ENCODE peak calls at places on chromosomes 2 and 18, in four cellular contexts. Z, R, H and J are unnamed samples. For H3K9me3, the result is how much of the 10 kb centered on the place peaks cover.

GRCh38 chr18:66867653-66868052 is 263.8 kb upstream of the CDH19 start:
- DNase-seq in Z (no peak), R (no peak), H (no peak), J (no peak)

GRCh38 chr2:136019304-136019703 is 33.9 kb upstream of the DARS1 start:
- DNase-seq in Z (no peak), R (no peak), H (no peak), J (no peak)

GRCh38 chr2:7916670-7917069 is 765.2 kb upstream of the ID2 start:
- DNase-seq in Z (no peak), R (no peak), H (no peak), J (no peak)

GRCh38 chr2:54438271-54438670 is 17.9 kb upstream of the SPTBN1 start:
- DNase-seq in Z (no peak), R (no peak), H (no peak), J (no peak)

GRCh38 chr2:28997847-28998735 is 17.0 kb downstream of the TOGARAM2 start:
- DNase-seq in Z (peak), R (no peak), H (no peak), J (no peak)

GRCh38 chr18:7945882-7946281 is 378.8 kb downstream of the PTPRM start:
- DNase-seq in Z (no peak), R (peak), H (peak), J (no peak)

GRCh38 chr2:217394510-217395351 is 534.9 kb upstream of the TNP1 start:
- DNase-seq in Z (no peak), R (no peak), H (no peak), J (no peak)

GRCh38 chr2:151289972-151290335 is 486 bp upstream of the NMI start:
- DNase-seq in Z (no peak), R (no peak), H (peak), J (no peak)

GRCh38 chr2:82120120-82120519 is 1815.6 kb upstream of the LRRTM1 start:
- DNase-seq in Z (no peak), R (no peak), H (no peak), J (no peak)

GRCh38 chr18:57969824-57970223 is 74.2 kb upstream of the NEDD4L start:
- DNase-seq in Z (no peak), R (no peak), H (no peak), J (no peak)

GRCh38 chr2:207933396-207934045 is 91.8 kb downstream of the PLEKHM3 start:
- DNase-seq in Z (no peak), R (no peak), H (no peak), J (no peak)

GRCh38 chr2:67713376-67713775 is 316.2 kb downstream of the ETAA1 start:
- DNase-seq in Z (no peak), R (no peak), H (no peak), J (no peak)

GRCh38 chr2:100285691-100286090 is 36.6 kb downstream of the LONRF2 start:
- DNase-seq in Z (no peak), R (no peak), H (peak), J (no peak)

GRCh38 chr18:78421392-78421791 is 558.2 kb upstream of the SALL3 start:
- DNase-seq in Z (no peak), R (no peak), H (no peak), J (no peak)
- H3K9me3 ChIP-seq in Z (under half), R (under half), H (under half), J (under half)

GRCh38 chr18:77520767-77521166 is 271.1 kb downstream of the GALR1 start:
- DNase-seq in Z (no peak), R (no peak), H (no peak), J (no peak)

GRCh38 chr18:77526962-77527361 is 277.3 kb downstream of the GALR1 start:
- DNase-seq in Z (no peak), R (no peak), H (no peak), J (no peak)

GRCh38 chr18:77528877-77529276 is 279.2 kb downstream of the GALR1 start:
- DNase-seq in Z (no peak), R (no peak), H (no peak), J (no peak)

GRCh38 chr18:77522031-77522675 is 272.5 kb downstream of the GALR1 start:
- DNase-seq in Z (no peak), R (no peak), H (no peak), J (no peak)

DNA sequence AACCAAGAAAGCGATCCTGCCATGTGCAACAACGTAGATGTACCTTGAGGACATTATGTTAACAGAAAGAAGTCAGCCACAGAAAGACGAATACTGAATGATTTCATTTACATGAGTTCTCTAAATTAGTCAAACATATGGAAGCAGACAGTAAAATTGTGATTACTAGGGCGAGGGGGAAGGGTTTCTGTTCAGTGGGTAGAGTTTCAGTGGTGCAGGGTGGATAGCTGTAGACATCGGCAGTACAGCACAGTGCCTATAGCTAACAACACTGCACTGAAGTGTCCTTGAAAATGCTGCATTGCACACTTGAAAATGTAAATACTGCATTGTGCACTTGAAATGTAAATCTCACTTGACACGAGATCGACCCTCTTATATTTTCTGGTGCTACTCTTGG is 275.3 kb downstream of the GALR1 start:
- DNase-seq in Z (no peak), R (no peak), H (no peak), J (no peak)
- H3K4me3 ChIP-seq in Z (no peak), R (no peak), H (no peak), J (no peak)

GRCh38 chr2:1736045-1736444 is 8.3 kb downstream of the PXDN start:
- DNase-seq in Z (no peak), R (no peak), H (no peak), J (no peak)
- H3K9me3 ChIP-seq in Z (under half), R (under half), H (under half), J (under half)

GRCh38 chr2:199581504-199581903 is 123.8 kb upstream of the SATB2 start:
- DNase-seq in Z (no peak), R (no peak), H (no peak), J (no peak)
- H3K4me3 ChIP-seq in Z (peak), R (no peak), H (no peak), J (no peak)

GRCh38 chr2:12017499-12018185 is 271.2 kb downstream of the LPIN1 start:
- DNase-seq in Z (no peak), R (no peak), H (no peak), J (no peak)

GRCh38 chr2:12020833-12021469 is 274.5 kb downstream of the LPIN1 start:
- DNase-seq in Z (no peak), R (no peak), H (no peak), J (no peak)
- H3K9me3 ChIP-seq in Z (under half), R (under half), H (under half), J (under half)

DNA sequence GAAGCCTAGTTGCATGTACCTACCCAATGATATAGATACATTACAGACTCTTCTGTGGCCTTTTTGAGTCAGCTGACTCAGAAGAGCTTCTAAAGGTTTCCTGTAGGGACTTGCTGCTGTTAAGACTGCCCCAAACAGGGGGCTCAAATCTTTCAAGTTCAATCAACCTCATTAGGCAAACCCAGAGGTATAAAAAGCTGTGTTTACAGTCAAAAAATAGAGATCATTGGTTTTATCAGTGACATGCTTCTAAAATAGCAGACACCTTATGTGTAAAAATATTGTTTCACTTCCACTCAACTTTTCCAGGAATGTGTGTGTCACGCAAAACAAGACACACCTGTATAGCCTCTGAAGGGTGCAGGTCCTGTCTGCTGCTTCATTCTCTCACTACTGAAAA is 624.3 kb upstream of the FANCL start:
- DNase-seq in Z (no peak), R (no peak), H (no peak), J (no peak)
- H3K4me3 ChIP-seq in Z (no peak), R (no peak), H (no peak), J (no peak)

GRCh38 chr2:31693882-31694281 is 113.1 kb upstream of the SRD5A2 start:
- DNase-seq in Z (no peak), R (no peak), H (peak), J (no peak)
- H3K9me3 ChIP-seq in Z (half or more), R (under half), H (half or more), J (half or more)

DNA sequence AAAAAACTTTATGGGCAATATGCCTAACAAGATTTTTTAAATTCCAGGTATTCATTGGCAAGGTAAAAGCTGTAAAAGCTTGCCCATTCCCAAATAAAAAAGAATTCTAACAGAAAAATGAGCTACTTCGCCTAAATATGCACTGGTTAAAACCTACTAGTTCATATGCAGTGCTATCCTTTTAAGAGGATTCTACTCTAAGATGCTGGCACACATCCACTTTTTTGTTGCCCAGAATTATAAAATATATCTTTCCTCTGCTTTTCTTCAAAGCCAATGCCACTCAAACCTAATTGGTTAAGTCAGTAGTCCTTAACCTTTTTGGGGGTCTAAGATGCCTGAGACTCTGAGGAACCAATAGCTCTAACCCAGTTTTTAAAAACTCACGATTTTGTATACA is 3.2 kb downstream of the XPO1 start:
- DNase-seq in Z (no peak), R (no peak), H (no peak), J (no peak)
- H3K4me3 ChIP-seq in Z (peak), R (peak), H (peak), J (peak)